ENCODE peak calls at places on chromosomes 7 and 10, in six cellular contexts. T, W, F, G, I and H are unnamed samples.

GRCh38 chr7:13920053-13920697 is 69.3 kb downstream of the ETV1 start:
- DNase-seq in T (peak), W (no peak), F (no peak), G (peak), I (peak), H (no peak)

GRCh38 chr10:30432631-30433285 is 1.2 kb upstream of the MAP3K8 start:
- DNase-seq in T (peak), W (peak), F (peak), G (peak), I (no peak), H (no peak)

GRCh38 chr10:113522460-113522859 is 30.4 kb upstream of the HABP2 start:
- DNase-seq in T (no peak), W (no peak), F (no peak), G (peak), I (no peak), H (no peak)

GRCh38 chr7:111053035-111053434 is 37.9 kb upstream of the LRRN3 start:
- DNase-seq in T (no peak), W (no peak), F (no peak), G (no peak), I (no peak), H (no peak)

GRCh38 chr7:117993377-117994003 is 120.2 kb upstream of the CTTNBP2 start:
- DNase-seq in T (peak), W (peak), F (peak), G (peak), I (no peak), H (peak)

GRCh38 chr7:25091129-25091528 is 33.9 kb downstream of the CYCS start:
- DNase-seq in T (no peak), W (no peak), F (no peak), G (no peak), I (no peak), H (no peak)

GRCh38 chr7:2051708-2052656 is 180.8 kb downstream of the MAD1L1 start:
- DNase-seq in T (no peak), W (no peak), F (no peak), G (no peak), I (no peak), H (no peak)

GRCh38 chr10:86312701-86313270 is 53.8 kb downstream of the GRID1 start:
- DNase-seq in T (no peak), W (no peak), F (no peak), G (no peak), I (no peak), H (no peak)

GRCh38 chr7:68571286-68571685 is 1027.0 kb upstream of the AUTS2 start:
- DNase-seq in T (no peak), W (no peak), F (no peak), G (no peak), I (no peak), H (no peak)

GRCh38 chr7:111413796-111414195 is 148.5 kb downstream of the IMMP2L start:
- DNase-seq in T (no peak), W (no peak), F (no peak), G (no peak), I (no peak), H (no peak)

GRCh38 chr10:95906675-95907453 is 911 bp upstream of the CC2D2B start:
- DNase-seq in T (peak), W (peak), F (peak), G (peak), I (peak), H (peak)

GRCh38 chr10:77680811-77681210 is 43.2 kb upstream of the KCNMA1 start:
- DNase-seq in T (no peak), W (no peak), F (no peak), G (no peak), I (no peak), H (no peak)

GRCh38 chr10:71974489-71975011 is 10.4 kb downstream of the CHST3 start:
- DNase-seq in T (no peak), W (no peak), F (no peak), G (peak), I (no peak), H (no peak)

GRCh38 chr7:139681463-139681755 is 96.4 kb downstream of the HIPK2 start:
- DNase-seq in T (no peak), W (no peak), F (no peak), G (no peak), I (no peak), H (no peak)

GRCh38 chr7:139680676-139681462 is 96.9 kb downstream of the HIPK2 start:
- DNase-seq in T (no peak), W (no peak), F (peak), G (peak), I (no peak), H (peak)

GRCh38 chr7:139681812-139682135 is 96.0 kb downstream of the HIPK2 start:
- DNase-seq in T (no peak), W (no peak), F (no peak), G (no peak), I (no peak), H (no peak)

GRCh38 chr7:139683137-139683871 is 94.5 kb downstream of the HIPK2 start:
- DNase-seq in T (peak), W (no peak), F (no peak), G (no peak), I (no peak), H (no peak)

DNA sequence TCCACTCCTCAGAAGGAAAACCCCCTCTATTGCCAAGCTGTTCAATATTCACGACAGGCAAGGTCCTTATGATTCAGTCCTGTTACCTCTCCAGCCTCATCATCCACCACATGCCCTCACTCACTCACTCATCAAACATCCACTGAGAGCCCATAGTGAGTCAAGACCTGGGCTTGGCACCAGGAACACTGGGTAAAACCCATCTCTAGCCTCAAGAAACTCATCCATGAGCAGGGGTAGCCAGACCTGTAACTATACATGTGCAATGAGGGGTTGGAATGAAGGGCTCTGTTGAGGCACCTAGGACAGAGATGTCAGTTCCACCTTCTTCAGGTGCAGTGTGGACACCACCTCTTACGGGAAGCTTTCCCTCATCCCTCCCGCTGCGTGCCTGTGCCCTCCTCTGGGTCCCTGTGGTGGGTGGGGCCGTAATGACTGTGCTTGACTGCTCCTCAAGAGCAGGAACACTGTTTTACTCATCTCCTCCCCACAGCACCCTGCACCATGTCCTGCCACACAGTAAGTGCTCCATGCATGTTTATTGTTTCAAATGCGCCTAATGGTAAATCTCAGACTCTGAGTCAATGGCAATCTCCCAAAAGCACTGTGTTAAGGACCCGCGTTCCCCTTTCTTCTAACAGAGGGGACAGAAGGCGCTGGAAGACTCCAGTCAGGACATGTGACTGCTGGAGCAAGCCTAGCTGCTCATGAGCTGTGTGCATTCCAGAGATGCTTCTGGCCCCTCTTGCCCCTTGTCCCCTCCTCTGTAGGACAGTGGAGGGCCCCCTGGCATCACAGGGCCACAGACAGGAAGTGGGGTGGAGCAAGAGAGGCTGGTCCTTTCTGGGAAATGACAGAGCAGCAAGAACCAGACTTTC is 95.4 kb downstream of the HIPK2 start:
- DNase-seq in T (no peak), W (no peak), F (no peak), G (peak), I (no peak), H (no peak)
- TF ChIP-seq POLR2A in T (no peak), W (no peak), F (no peak), G (no peak), I (no peak), H (no peak)

DNA sequence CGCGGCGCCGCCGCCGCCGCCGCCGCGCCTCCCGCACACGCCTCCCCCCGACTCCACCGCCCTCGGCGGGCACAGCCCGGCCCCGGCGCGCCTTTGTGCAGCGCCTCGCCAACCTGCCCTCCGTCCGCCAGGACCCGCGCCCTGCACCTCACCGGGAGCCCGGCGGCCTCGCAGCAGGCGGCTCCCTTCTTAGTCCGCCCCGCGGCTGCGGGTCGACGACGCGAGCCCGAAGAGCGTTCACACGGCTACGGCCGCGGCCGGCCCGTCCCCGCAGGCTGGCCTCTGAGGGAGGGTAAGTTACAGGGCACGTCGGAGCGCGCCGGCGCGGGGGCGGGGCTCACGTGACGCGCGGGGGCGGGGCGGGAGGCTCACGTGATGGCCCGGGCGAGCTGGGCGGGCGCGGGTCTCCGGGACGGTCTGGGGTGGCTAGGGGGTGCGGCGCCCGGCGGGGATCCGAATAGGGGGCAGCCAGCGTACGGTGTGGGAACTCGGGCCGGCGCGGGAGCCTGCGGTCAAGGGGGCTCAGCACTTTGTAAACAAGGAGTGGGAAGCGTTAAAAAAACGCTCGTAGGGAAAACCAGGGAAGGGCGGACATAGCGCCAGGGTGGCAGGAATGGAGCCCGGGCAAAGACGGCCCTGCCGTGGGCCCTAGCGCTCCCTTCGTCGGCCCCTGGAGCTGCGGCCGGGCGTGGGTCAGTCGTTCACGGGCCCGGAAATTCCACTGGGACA is at the start of gene ARHGAP12:
- DNase-seq in T (peak), W (peak), F (peak), G (peak), I (peak), H (peak)
- TF ChIP-seq POLR2A in T (peak), W (peak), F (peak), G (peak), I (peak), H (peak)

DNA sequence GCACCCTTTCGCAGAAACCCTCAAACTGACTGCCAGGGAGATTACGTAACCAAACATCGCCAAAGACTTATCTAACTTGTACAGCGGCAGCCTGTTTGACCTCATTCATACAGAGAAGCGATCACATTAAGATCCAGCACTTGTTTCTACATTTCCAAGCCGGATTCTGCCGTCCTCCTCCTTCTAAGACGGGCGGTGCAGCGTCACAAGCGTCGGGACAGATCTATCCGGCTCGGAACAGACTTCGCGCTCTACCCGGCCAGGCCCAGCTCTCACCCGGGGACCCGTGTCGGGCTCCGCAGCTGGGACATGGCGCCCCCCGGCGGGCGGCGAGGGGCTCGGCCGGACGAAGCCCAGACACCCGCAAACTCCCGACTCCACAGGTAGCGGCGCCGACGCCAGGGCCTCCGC is 373 bp downstream of the H2AZ2 start:
- DNase-seq in T (peak), W (peak), F (peak), G (peak), I (peak), H (peak)
- TF ChIP-seq POLR2A in T (peak), W (no peak), F (no peak), G (no peak), I (no peak), H (no peak)

GRCh38 chr7:147509052-147509480 is 1081.5 kb upstream of the C7orf33 start:
- DNase-seq in T (no peak), W (no peak), F (no peak), G (peak), I (no peak), H (no peak)

GRCh38 chr7:147509859-147510542 is 1080.6 kb upstream of the C7orf33 start:
- DNase-seq in T (no peak), W (no peak), F (no peak), G (no peak), I (no peak), H (no peak)

GRCh38 chr7:147513451-147513850 is 1077.1 kb upstream of the C7orf33 start:
- DNase-seq in T (no peak), W (no peak), F (no peak), G (no peak), I (no peak), H (no peak)

DNA sequence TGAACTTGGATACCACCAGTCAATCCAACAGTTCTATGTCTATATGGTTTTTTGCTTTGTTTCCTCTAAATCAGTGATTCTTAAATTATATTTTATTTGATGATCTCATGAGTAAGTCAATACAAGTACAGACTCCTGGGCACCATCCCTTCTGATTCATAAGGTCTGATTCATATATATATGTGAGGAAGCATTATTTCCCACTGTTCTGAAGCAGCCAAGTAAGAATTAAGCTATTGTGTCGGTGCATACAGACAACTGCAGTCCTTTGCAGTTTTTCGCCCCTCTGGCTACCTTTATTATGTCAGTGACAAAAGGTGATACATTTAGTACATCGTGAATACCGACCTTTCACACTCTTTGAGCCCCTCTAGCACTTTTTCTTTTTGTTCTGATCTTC is 1079.7 kb upstream of the C7orf33 start:
- DNase-seq in T (no peak), W (no peak), F (no peak), G (peak), I (no peak), H (no peak)
- TF ChIP-seq POLR2A in T (no peak), W (no peak), F (no peak), G (no peak), I (no peak), H (no peak)

GRCh38 chr10:89390875-89391576 is 1.4 kb upstream of the IFIT1 start:
- DNase-seq in T (no peak), W (no peak), F (no peak), G (no peak), I (no peak), H (peak)

GRCh38 chr10:89393898-89394297 is 1.5 kb downstream of the IFIT1 start:
- DNase-seq in T (no peak), W (no peak), F (no peak), G (no peak), I (no peak), H (no peak)

GRCh38 chr10:89389254-89389653 is 3.2 kb upstream of the IFIT1 start:
- DNase-seq in T (no peak), W (no peak), F (no peak), G (peak), I (no peak), H (peak)

GRCh38 chr10:89392974-89393373 is 551 bp downstream of the IFIT1 start:
- DNase-seq in T (peak), W (no peak), F (peak), G (peak), I (peak), H (peak)

GRCh38 chr10:89391882-89392756 is at the start of gene IFIT1:
- DNase-seq in T (peak), W (peak), F (peak), G (peak), I (peak), H (peak)
- TF ChIP-seq POLR2A in T (no peak), W (no peak), F (peak), G (no peak), I (peak), H (peak)

GRCh38 chr7:94422136-94422535 is 27.4 kb downstream of the COL1A2 start:
- DNase-seq in T (no peak), W (no peak), F (no peak), G (no peak), I (no peak), H (no peak)
- TF ChIP-seq POLR2A in T (no peak), W (no peak), F (no peak), G (no peak), I (no peak), H (no peak)

DNA sequence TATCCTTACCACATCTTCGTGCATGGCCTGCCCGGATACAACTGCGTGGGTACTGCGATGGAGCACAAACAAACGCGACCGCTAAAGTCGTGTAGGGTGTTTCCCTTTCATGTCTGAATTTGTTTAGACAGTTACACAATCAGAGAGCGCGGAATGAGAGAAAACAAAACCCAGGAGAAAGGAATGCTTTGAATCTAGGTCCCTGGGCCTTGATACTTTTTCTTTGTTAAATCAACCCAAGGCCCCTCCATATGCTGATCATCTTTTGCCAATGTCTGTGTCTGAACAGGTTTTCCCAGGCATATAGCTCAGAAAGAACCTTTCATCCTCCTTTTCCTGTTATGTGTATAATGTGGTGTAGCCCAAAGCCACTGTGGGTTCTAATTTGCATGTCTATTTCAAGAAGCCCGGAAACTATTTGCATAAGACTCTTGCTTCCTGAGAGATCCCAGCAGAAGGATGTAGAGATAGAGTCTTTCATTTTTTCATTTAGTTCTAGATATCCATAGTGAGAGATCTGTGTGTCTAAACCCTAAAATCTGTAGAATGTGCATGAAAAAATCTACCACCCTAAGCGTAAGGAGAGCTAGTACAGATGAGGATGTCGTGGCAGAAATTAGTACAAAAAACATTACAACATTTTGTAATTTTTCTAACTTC is 145.8 kb downstream of the FRMD4A start:
- DNase-seq in T (peak), W (no peak), F (no peak), G (no peak), I (peak), H (peak)
- TF ChIP-seq POLR2A in T (no peak), W (no peak), F (no peak), G (no peak), I (no peak), H (no peak)

GRCh38 chr7:55953707-55954475 is 2.2 kb downstream of the MRPS17 start:
- DNase-seq in T (no peak), W (no peak), F (no peak), G (no peak), I (no peak), H (no peak)

GRCh38 chr7:55957190-55957589 is 5.5 kb downstream of the MRPS17 start:
- DNase-seq in T (no peak), W (no peak), F (no peak), G (no peak), I (no peak), H (no peak)

GRCh38 chr7:55951637-55952351 is at the start of gene MRPS17:
- DNase-seq in T (peak), W (peak), F (peak), G (peak), I (peak), H (peak)
- TF ChIP-seq POLR2A in T (peak), W (peak), F (peak), G (peak), I (peak), H (peak)

GRCh38 chr7:18508441-18509427 is 13.2 kb downstream of the HDAC9 start:
- DNase-seq in T (no peak), W (no peak), F (no peak), G (peak), I (no peak), H (no peak)
- TF ChIP-seq POLR2A in T (no peak), W (no peak), F (no peak), G (no peak), I (no peak), H (no peak)

GRCh38 chr7:32891800-32892520 is 400 bp upstream of the KBTBD2 start:
- DNase-seq in T (peak), W (peak), F (peak), G (peak), I (peak), H (peak)
- TF ChIP-seq POLR2A in T (peak), W (peak), F (peak), G (peak), I (peak), H (peak)